ENCODE peak calls at places on chromosomes 5 and 9, in five cellular contexts. V is foreskin fibroblast, M is endodermal cell, D is MM.1S, R is IMR-90. N is an unnamed sample.

GRCh38 chr5:55850839-55851674 is at the start of gene IL31RA:
- DNase-seq in V (peak), M (no peak), D (no peak), R (peak), N (peak)

GRCh38 chr5:151459680-151460079 is 12.3 kb downstream of the SLC36A1 start:
- DNase-seq in V (peak), M (no peak), D (no peak), R (peak), N (peak)

GRCh38 chr5:132686193-132686592 is 12.4 kb downstream of the IL4 start:
- DNase-seq in V (no peak), M (no peak), D (no peak), R (no peak), N (no peak)

GRCh38 chr5:151005975-151006576 is 14.3 kb upstream of the GPX3 start:
- DNase-seq in V (peak), M (no peak), D (no peak), R (peak), N (peak)

GRCh38 chr5:87421307-87421706 is 8.6 kb upstream of the CCNH start:
- DNase-seq in V (no peak), M (no peak), D (no peak), R (no peak), N (no peak)

GRCh38 chr9:116269250-116269649 is 115.7 kb downstream of the PAPPA start:
- DNase-seq in V (peak), M (no peak), D (no peak), R (no peak), N (peak)

GRCh38 chr5:124801551-124801950 is 55.1 kb upstream of the ZNF608 start:
- DNase-seq in V (no peak), M (no peak), D (no peak), R (no peak), N (no peak)

GRCh38 chr9:38359689-38360385 is 32.7 kb upstream of the ALDH1B1 start:
- DNase-seq in V (no peak), M (no peak), D (no peak), R (no peak), N (peak)

GRCh38 chr5:176166427-176166826 is 71.8 kb upstream of the SIMC1 start:
- DNase-seq in V (no peak), M (no peak), D (no peak), R (peak), N (no peak)

GRCh38 chr9:122815544-122815943 is 12.8 kb downstream of the PDCL start:
- DNase-seq in V (no peak), M (no peak), D (no peak), R (no peak), N (no peak)

GRCh38 chr5:168047669-168048111 is 243.8 kb upstream of the WWC1 start:
- DNase-seq in V (no peak), M (peak), D (no peak), R (no peak), N (peak)

GRCh38 chr5:81751836-81752643 is 1.1 kb upstream of the SSBP2 start:
- DNase-seq in V (no peak), M (no peak), D (no peak), R (no peak), N (peak)
- H3K4me3 ChIP-seq in V (peak), M (peak), D (peak), R (peak), N (peak)

GRCh38 chr5:118596255-118596654 is 392.1 kb downstream of the DTWD2 start:
- DNase-seq in V (no peak), M (no peak), D (no peak), R (no peak), N (no peak)

GRCh38 chr5:118592234-118592633 is 396.1 kb downstream of the DTWD2 start:
- DNase-seq in V (no peak), M (no peak), D (no peak), R (no peak), N (no peak)

GRCh38 chr5:118590806-118591205 is 397.5 kb downstream of the DTWD2 start:
- DNase-seq in V (no peak), M (no peak), D (no peak), R (no peak), N (no peak)

GRCh38 chr5:118597448-118597847 is 390.9 kb downstream of the DTWD2 start:
- DNase-seq in V (no peak), M (no peak), D (no peak), R (no peak), N (no peak)

DNA sequence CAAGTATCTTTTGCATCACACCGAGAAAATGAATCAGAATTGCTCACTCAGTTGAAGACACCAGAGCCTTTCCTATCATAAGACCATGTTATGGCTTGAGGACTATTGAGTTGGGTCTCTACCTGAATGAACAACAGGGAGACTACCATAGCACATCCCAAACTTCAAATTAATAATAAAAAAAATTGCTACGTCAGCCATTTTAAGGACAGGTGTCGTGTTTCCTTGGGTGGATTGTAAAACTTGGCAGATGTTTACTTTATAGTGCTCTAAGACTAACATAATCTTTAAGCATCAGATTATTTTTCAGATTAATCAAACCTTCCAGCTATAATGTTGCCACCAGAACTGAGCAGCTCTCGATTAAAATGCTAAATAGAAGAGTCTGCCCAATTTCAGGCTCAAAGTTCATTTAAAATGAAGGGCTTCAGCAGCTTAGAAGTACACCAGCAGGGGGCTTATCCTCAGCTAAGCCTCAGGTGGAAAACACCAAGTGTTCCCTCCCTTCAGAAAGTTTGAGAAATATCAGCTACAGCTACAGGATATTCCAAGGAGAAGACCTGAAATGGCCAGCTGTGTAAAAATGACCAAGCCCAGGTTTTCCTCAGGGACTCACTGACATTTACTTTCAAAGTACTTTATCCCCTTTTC is 395.5 kb downstream of the DTWD2 start:
- DNase-seq in V (no peak), M (no peak), D (no peak), R (no peak), N (no peak)
- TF ChIP-seq CTCF in V (peak), M (peak), D (peak), R (no peak), N (peak)

DNA sequence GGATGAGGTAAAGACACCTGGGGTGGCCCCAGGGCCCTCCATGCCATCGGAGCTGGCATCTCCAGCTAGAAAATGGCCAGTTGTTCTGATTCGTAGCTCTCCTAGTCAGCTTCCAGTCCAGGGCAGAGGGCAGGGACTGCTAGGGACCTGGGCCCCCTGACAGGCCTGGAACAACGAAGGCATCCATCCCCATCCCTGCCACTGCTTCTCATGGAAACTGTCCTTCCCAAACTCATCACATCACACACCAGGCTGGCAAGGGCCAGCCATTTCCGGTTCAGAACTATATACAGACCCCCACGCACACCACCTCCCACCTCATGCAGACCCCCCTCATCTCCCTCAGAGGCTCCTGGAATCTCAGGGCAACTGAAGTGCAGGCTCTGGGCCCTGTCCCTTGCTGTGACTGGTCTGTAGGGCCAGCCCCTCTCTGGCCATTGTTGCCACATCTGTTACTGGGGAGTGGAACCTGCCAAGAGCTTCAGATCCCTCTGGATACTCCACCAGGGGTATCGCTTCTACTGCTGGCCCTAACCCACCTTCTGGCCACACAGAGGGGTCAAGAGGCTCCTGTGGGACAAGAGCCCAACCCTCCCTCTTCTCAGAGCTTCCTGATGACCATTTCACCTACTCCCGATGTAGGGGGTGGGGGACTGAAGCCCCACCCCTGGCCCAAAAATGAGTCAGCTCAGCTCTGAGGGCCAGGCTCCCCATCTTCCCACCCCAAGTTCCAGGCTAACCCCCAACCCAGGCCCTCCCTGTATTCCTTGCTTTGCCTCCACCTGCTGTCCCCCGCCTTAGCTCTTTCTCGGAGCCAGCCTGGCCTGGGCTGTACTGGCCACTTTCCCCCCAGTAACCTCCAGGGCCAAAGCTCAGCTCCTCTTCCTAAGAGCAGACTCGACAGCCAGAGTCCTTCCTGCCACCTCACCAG is 1.2 kb upstream of the MZB1 start:
- DNase-seq in V (no peak), M (peak), D (no peak), R (no peak), N (no peak)
- H3K4me3 ChIP-seq in V (no peak), M (no peak), D (peak), R (no peak), N (no peak)

DNA sequence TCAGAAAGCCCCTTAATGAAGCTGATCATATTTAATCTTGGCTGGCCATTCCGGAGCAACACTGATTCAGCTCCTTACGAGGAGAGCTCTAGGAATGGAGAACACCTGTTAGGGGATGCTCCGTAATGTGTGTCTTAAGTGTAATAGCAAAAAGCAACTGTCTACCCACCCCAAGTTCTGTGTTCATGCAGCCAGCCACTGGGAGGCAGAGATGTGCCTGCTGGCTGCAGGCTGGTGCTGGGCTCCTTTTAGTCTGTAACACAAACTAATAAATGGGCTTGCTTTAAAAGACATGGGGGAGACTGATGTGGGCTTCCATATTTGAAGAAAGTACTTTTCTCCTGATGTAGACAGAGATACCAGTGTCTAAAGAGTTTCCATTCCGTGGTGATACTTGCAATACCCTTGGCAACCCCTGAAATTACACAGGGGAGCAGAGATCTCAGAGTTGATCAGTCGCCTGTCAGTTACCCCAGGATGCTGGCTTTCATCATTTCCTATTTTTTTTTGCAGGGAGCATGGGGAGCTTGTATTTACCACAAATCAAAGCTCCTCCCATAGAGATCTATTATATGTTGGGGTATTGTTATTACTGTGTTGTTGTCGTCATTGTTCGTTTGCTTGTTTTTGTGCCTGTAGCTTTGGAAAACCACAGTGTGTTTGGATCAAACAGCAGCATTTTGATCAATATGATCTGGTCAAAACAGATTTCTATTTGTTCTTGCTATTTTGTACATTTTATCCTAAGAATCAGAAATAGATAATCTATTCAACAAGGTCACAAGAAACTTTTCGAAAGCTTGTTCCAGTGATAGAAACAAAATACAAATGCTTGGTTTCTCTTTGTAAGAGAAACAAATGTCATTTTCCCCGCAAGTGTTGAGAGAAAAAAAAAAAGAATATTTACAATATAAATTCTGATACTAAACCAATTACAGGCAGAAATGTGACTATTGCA is 65.8 kb downstream of the MTX3 start:
- DNase-seq in V (peak), M (peak), D (peak), R (peak), N (peak)
- TF ChIP-seq CTCF in V (peak), M (peak), D (peak), R (peak), N (peak)

GRCh38 chr5:173239233-173239593 is 4.2 kb upstream of the NKX2-5 start:
- DNase-seq in V (no peak), M (no peak), D (no peak), R (no peak), N (no peak)
- H3K4me3 ChIP-seq in V (no peak), M (peak), D (no peak), R (no peak), N (no peak)

DNA sequence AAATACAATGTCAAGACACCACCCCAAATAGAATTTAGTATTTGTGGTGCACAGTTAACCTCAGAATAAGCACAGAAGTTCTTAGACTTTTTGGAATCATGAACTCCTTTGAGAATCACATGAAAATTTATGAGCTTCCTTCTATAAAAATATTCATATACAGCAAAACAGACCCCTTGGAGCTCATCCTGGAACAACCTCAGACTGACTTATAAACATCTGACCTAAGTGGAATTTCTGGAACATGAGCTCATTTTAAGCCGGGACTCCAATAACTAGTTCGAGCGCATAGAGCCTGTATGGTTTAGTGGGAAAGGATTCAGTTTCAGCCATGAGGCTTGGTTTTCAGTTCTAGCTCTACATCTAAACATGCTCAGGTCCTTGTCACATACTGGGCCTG is 192.3 kb downstream of the DEPDC1B start:
- DNase-seq in V (no peak), M (no peak), D (no peak), R (peak), N (peak)
- TF ChIP-seq CTCF in V (no peak), M (no peak), D (no peak), R (no peak), N (no peak)

GRCh38 chr5:19479562-19479961 is 508.4 kb downstream of the CDH18 start:
- DNase-seq in V (no peak), M (no peak), D (no peak), R (no peak), N (no peak)
- H3K4me3 ChIP-seq in V (no peak), M (no peak), D (no peak), R (no peak), N (no peak)

GRCh38 chr9:36136277-36136893 is at the start of gene GLIPR2:
- DNase-seq in V (peak), M (peak), D (peak), R (peak), N (peak)
- TF ChIP-seq CTCF in V (peak), M (peak), D (no peak), R (peak), N (no peak)

DNA sequence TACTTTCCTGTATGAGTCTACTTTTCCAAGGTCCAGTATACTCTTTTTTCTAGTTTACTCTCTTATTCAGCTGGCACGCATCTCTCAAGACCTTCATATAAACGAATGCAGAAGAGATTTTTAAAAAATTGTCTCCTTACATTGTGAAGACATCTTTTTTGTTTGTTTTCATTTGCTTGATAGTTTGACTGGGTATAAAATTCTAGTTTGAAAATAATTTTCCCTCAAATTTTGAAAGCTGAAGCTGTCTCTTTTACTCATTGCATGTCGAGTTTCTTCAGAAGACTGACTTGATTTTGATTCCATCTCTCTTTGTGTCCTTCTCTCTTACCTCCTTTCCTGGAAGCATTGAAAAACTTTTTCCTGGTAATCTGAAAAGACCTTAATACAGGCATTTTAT is 3.1 kb upstream of the PCDHB11 start:
- DNase-seq in V (no peak), M (no peak), D (no peak), R (no peak), N (no peak)
- H3K4me3 ChIP-seq in V (no peak), M (no peak), D (no peak), R (no peak), N (no peak)